ENCODE peak calls at places on chromosome 22, in six cellular contexts. X, P, O, J, V and Q are unnamed samples.

GRCh38 chr22:37056246-37056645 is 4.7 kb downstream of the KCTD17 start:
- DNase-seq in O (no peak), X (no peak), J (no peak), P (no peak), V (no peak), Q (no peak)

GRCh38 chr22:26589367-26589844 is 526 bp downstream of the TPST2 start:
- DNase-seq in P (no peak), V (no peak), J (no peak), O (peak; percentile 57), X (peak; percentile 46), Q (no peak)

GRCh38 chr22:47854680-47855079 is 1092.2 kb downstream of the TBC1D22A start:
- DNase-seq in V (no peak), X (no peak), O (no peak), P (no peak), J (no peak), Q (no peak)

GRCh38 chr22:40678493-40679248 is 613 bp upstream of the MCHR1 start:
- DNase-seq in X (no peak), V (no peak), O (no peak), P (no peak), J (no peak), Q (no peak)

GRCh38 chr22:24421428-24421931 is 5.9 kb upstream of the ADORA2A start:
- DNase-seq in X (no peak), J (no peak), P (no peak), V (no peak), O (no peak), Q (peak; percentile 12)

GRCh38 chr22:35064664-35065063 is 1.3 kb upstream of the ISX start:
- DNase-seq in P (no peak), V (no peak), J (no peak), X (no peak), O (peak; percentile 3), Q (no peak)

GRCh38 chr22:19569976-19570375 is 45.8 kb upstream of the CLDN5 start:
- DNase-seq in X (no peak), P (no peak), V (no peak), O (no peak), J (no peak), Q (no peak)

GRCh38 chr22:45970709-45971388 is 6.1 kb downstream of the WNT7B start:
- DNase-seq in J (no peak), P (no peak), X (no peak), O (no peak), V (no peak), Q (no peak)

GRCh38 chr22:37634505-37635002 is 4.9 kb upstream of the SH3BP1 start:
- DNase-seq in V (no peak), X (no peak), J (no peak), P (no peak), O (no peak), Q (no peak)

GRCh38 chr22:43126506-43127165 is 16.1 kb downstream of the BIK start:
- DNase-seq in O (no peak), X (peak; percentile 68), P (no peak), V (no peak), J (no peak), Q (peak; percentile 82)

GRCh38 chr22:20549232-20549841 is 41.9 kb downstream of the MED15 start:
- DNase-seq in P (no peak), O (no peak), V (no peak), X (peak; percentile 46), J (no peak), Q (no peak)

GRCh38 chr22:26318975-26319374 is 110.1 kb upstream of the ASPHD2 start:
- DNase-seq in P (no peak), O (peak; percentile 21), V (no peak), X (peak; percentile 26), J (no peak), Q (no peak)

GRCh38 chr22:46380581-46380980 is 45.1 kb downstream of the TRMU start:
- DNase-seq in X (no peak), P (no peak), V (no peak), O (no peak), J (no peak), Q (no peak)

GRCh38 chr22:20205964-20206708 is 55.3 kb upstream of the CCDC188 start:
- DNase-seq in X (peak; percentile 67), O (peak; percentile 85), V (no peak), P (peak; percentile 5), J (no peak), Q (peak; percentile 75)

GRCh38 chr22:20952544-20953341 is 14.3 kb upstream of the AIFM3 start:
- DNase-seq in V (peak; percentile 41), O (no peak), J (no peak), X (no peak), P (no peak), Q (no peak)